ENCODE peak calls at places on chromosomes 3 and 15, in nine cellular contexts. T, M, W, K, L, I, Q, J and Y are unnamed samples.
A peak's percentile ranks its signal among the peaks of the same experiment; 100 is the strongest.

GRCh38 chr3:172750069-172750367 is 508 bp upstream of the ECT2 start:
- DNase-seq in T (no peak), M (no peak), W (no peak), K (no peak), L (no peak), I (no peak), Q (no peak), J (no peak), Y (no peak)

GRCh38 chr3:105907790-105908189 is 39.0 kb upstream of the CBLB start:
- DNase-seq in T (peak; percentile 73), M (no peak), W (no peak), K (no peak), L (no peak), I (no peak), Q (no peak), J (no peak), Y (no peak)

GRCh38 chr15:70882361-70882760 is 9.9 kb downstream of the THAP10 start:
- DNase-seq in T (peak; percentile 11), M (no peak), W (no peak), K (no peak), L (no peak), I (no peak), Q (no peak), J (no peak), Y (no peak)

GRCh38 chr3:185977679-185978040 is 39.8 kb upstream of the TRA2B start:
- DNase-seq in T (no peak), M (no peak), W (no peak), K (no peak), L (no peak), I (no peak), Q (no peak), J (no peak), Y (no peak)

GRCh38 chr15:63715818-63716217 is 117.9 kb downstream of the HERC1 start:
- DNase-seq in T (no peak), M (no peak), W (no peak), K (no peak), L (no peak), I (no peak), Q (peak; percentile 8), J (no peak), Y (no peak)

GRCh38 chr3:196620228-196620627 is 19.3 kb upstream of the NRROS start:
- DNase-seq in T (peak; percentile 82), M (peak; percentile 21), W (no peak), K (no peak), L (no peak), I (no peak), Q (no peak), J (no peak), Y (no peak)

GRCh38 chr15:82919231-82919886 is 33.2 kb downstream of the HOMER2 start:
- DNase-seq in T (no peak), M (peak; percentile 21), W (no peak), K (no peak), L (no peak), I (no peak), Q (peak; percentile 24), J (no peak), Y (no peak)

GRCh38 chr15:76345880-76346665 is 9.5 kb downstream of the ISL2 start:
- DNase-seq in T (no peak), M (no peak), W (no peak), K (no peak), L (no peak), I (no peak), Q (no peak), J (no peak), Y (no peak)

GRCh38 chr3:184377882-184378445 is at the start of gene THPO:
- DNase-seq in T (no peak), M (no peak), W (no peak), K (no peak), L (no peak), I (no peak), Q (no peak), J (no peak), Y (no peak)

GRCh38 chr3:152196782-152197181 is 71.9 kb upstream of the MBNL1 start:
- DNase-seq in T (peak; percentile 50), M (no peak), W (no peak), K (no peak), L (no peak), I (no peak), Q (no peak), J (no peak), Y (no peak)

GRCh38 chr3:58487140-58487886 is 4.6 kb upstream of the KCTD6 start:
- DNase-seq in T (no peak), M (peak; percentile 19), W (no peak), K (no peak), L (peak; percentile 28), I (no peak), Q (peak; percentile 10), J (peak; percentile 26), Y (no peak)

GRCh38 chr3:126127904-126128303 is 44.0 kb upstream of the SLC41A3 start:
- DNase-seq in T (no peak), M (peak; percentile 2), W (no peak), K (peak; percentile 15), L (no peak), I (no peak), Q (no peak), J (no peak), Y (peak; percentile 69)

GRCh38 chr15:101359365-101359947 is 64.4 kb upstream of the SNRPA1 start:
- DNase-seq in T (no peak), M (no peak), W (no peak), K (no peak), L (no peak), I (no peak), Q (no peak), J (peak; percentile 41), Y (no peak)

GRCh38 chr3:15055019-15055557 is 10.0 kb downstream of the MRPS25 start:
- DNase-seq in T (peak; percentile 9), M (no peak), W (no peak), K (no peak), L (no peak), I (peak; percentile 9), Q (peak; percentile 6), J (no peak), Y (no peak)

GRCh38 chr3:158165730-158166129 is 55.8 kb downstream of the RSRC1 start:
- DNase-seq in T (no peak), M (no peak), W (no peak), K (no peak), L (no peak), I (no peak), Q (no peak), J (no peak), Y (no peak)

GRCh38 chr3:52346623-52347530 is 30.8 kb downstream of the DNAH1 start:
- DNase-seq in T (no peak), M (peak; percentile 53), W (no peak), K (no peak), L (no peak), I (no peak), Q (no peak), J (no peak), Y (no peak)

GRCh38 chr15:85689729-85690128 is 105.0 kb downstream of the KLHL25 start:
- DNase-seq in T (peak; percentile 92), M (peak; percentile 60), W (peak; percentile 56), K (no peak), L (no peak), I (peak; percentile 59), Q (peak; percentile 45), J (no peak), Y (no peak)

GRCh38 chr3:127288921-127289645 is 1.2 kb upstream of the PRR20G start:
- DNase-seq in T (peak; percentile 56), M (no peak), W (no peak), K (no peak), L (no peak), I (no peak), Q (no peak), J (no peak), Y (no peak)

GRCh38 chr15:100476805-100477204 is 51.9 kb downstream of the CERS3 start:
- DNase-seq in T (no peak), M (no peak), W (no peak), K (no peak), L (no peak), I (no peak), Q (no peak), J (no peak), Y (no peak)

GRCh38 chr3:42660898-42661297 is 7.4 kb downstream of the ZBTB47 start:
- DNase-seq in T (peak; percentile 20), M (no peak), W (no peak), K (no peak), L (no peak), I (no peak), Q (no peak), J (peak; percentile 21), Y (no peak)

GRCh38 chr3:27591811-27592210 is 107.6 kb upstream of the SLC4A7 start:
- DNase-seq in T (peak; percentile 12), M (no peak), W (no peak), K (no peak), L (no peak), I (no peak), Q (no peak), J (no peak), Y (no peak)

GRCh38 chr15:90838544-90838943 is 29.8 kb upstream of the FURIN start:
- DNase-seq in T (no peak), M (no peak), W (no peak), K (no peak), L (no peak), I (no peak), Q (no peak), J (no peak), Y (no peak)

GRCh38 chr15:69807752-69808151 is 290.0 kb downstream of the TLE3 start:
- DNase-seq in T (no peak), M (no peak), W (no peak), K (no peak), L (peak; percentile 48), I (peak; percentile 4), Q (no peak), J (no peak), Y (no peak)

GRCh38 chr3:65181397-65181871 is 493.6 kb upstream of the ADAMTS9 start:
- DNase-seq in T (no peak), M (peak; percentile 51), W (no peak), K (no peak), L (no peak), I (no peak), Q (no peak), J (no peak), Y (peak; percentile 80)